ENCODE peak calls at places on chromosome 2, in eight cellular contexts. Y is hepatocyte; R is effector memory CD4-positive, alpha-beta T cell; L is H7; Z is pancreas; M is heart right ventricle; N is CD8-positive, alpha-beta memory T cell; X is transverse colon. F is an unnamed sample.

GRCh38 chr2:105917216-105917615 is 172.5 kb downstream of the NCK2 start:
- DNase-seq in Y (no peak), R (no peak), M (no peak), Z (no peak), X (no peak), L (no peak), N (no peak), F (no peak)

GRCh38 chr2:3171564-3172264 is 205.9 kb downstream of the EIPR1 start:
- DNase-seq in R (no peak), M (no peak), X (no peak), Y (no peak), Z (no peak), N (no peak), L (no peak), F (no peak)

GRCh38 chr2:104025296-104025695 is 828.6 kb upstream of the POU3F3 start:
- DNase-seq in R (no peak), X (no peak), M (no peak), L (no peak), Y (no peak), N (no peak), Z (no peak), F (no peak)

GRCh38 chr2:220502539-220502938 is 875.1 kb downstream of the SLC4A3 start:
- DNase-seq in N (no peak), R (no peak), L (no peak), Z (no peak), Y (no peak), X (no peak), M (no peak), F (no peak)

GRCh38 chr2:209694748-209695147 is 76.9 kb upstream of the UNC80 start:
- DNase-seq in Y (no peak), Z (no peak), L (no peak), N (no peak), R (no peak), M (no peak), X (no peak), F (no peak)

GRCh38 chr2:98385050-98385699 is 38.9 kb downstream of the CNGA3 start:
- DNase-seq in L (peak; percentile 89), Y (peak; percentile 88), Z (peak; percentile 73), M (peak; percentile 73), R (peak; percentile 34), N (peak; percentile 54), X (peak; percentile 84), F (peak; percentile 36)

GRCh38 chr2:136008205-136008865 is 22.9 kb upstream of the DARS1 start:
- DNase-seq in M (peak; percentile 33), Z (no peak), N (peak; percentile 49), X (peak; percentile 46), L (no peak), Y (no peak), R (peak; percentile 41), F (peak; percentile 30)

GRCh38 chr2:160411167-160411566 is 82.4 kb downstream of the RBMS1 start:
- DNase-seq in Z (no peak), L (no peak), N (no peak), Y (no peak), M (no peak), X (no peak), R (peak; percentile 9), F (no peak)

GRCh38 chr2:72581560-72582181 is 244.2 kb downstream of the EXOC6B start:
- DNase-seq in X (no peak), N (no peak), Y (no peak), R (no peak), M (no peak), Z (no peak), L (no peak), F (no peak)

GRCh38 chr2:29990112-29990511 is 68.7 kb upstream of the ALK start:
- DNase-seq in N (no peak), L (no peak), Z (no peak), X (no peak), Y (no peak), R (no peak), M (no peak), F (no peak)

GRCh38 chr2:70873541-70873940 is 37.9 kb upstream of the CD207 start:
- DNase-seq in M (no peak), R (no peak), Z (no peak), X (no peak), L (no peak), Y (no peak), N (no peak), F (no peak)
- H3K4me3 ChIP-seq in M (no peak overlapping the region), R (no peak overlapping the region), Z (no peak overlapping the region), X (no peak overlapping the region), L (no peak overlapping the region), Y (no peak overlapping the region), N (no peak overlapping the region), F (no peak overlapping the region)

DNA sequence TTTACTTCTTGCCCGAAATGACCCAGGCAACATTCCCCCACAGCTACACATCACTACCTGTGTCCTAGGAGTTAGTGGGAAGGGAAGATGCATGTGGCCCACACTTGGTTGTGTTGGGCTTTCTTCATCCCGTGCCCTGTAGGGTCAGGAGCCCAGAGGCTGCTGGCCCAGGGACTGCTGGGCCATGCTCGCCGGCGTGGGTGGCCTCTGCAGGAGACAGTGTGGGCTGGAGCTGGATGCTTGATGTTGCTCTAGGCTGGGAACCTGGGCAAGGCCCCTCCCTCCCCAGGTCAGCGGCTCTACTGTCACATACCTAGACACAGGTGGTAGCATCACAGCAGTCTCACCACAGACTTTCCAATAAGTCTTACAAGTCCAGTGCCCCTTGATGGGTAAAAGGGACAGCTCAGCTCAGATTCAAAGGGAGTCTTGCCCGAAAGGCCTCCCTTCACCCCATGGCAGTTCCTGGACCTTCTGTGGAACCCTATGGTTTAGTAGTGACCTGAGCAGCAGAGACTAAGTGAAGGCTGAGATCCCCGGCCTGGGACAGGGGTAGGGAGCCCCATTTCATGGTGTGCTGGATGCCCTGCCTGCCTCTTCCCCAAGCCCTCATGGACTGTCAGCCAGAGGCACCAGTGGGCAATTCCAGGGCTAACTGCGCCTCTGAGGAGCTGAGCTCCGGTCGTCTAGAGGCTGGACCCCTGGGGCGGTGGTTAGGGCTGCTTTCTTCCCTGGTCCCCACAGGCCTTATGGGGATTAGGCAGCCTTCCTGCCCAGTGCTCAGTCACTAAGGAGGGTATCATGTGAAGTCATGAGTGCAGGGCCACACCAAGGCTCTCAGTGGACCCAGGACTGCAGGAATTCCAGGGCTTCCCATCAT is 45.4 kb upstream of the FAHD2A start:
- DNase-seq in N (no peak), R (no peak), Z (no peak), Y (no peak), X (no peak), M (no peak), L (peak; percentile 28), F (no peak)
- H3K4me3 ChIP-seq in N (no peak overlapping the region), R (no peak overlapping the region), Z (no peak overlapping the region), Y (no peak overlapping the region), X (no peak overlapping the region), M (no peak overlapping the region), L (no peak overlapping the region), F (no peak overlapping the region)

GRCh38 chr2:20327370-20327769 is 23.3 kb downstream of the PUM2 start:
- DNase-seq in Y (no peak), X (no peak), N (no peak), L (no peak), Z (no peak), M (no peak), R (no peak), F (no peak)

GRCh38 chr2:20330202-20330601 is 20.4 kb downstream of the PUM2 start:
- DNase-seq in Y (no peak), X (no peak), N (no peak), L (no peak), Z (no peak), M (no peak), R (no peak), F (no peak)

GRCh38 chr2:20322527-20323300 is 27.9 kb downstream of the PUM2 start:
- DNase-seq in R (no peak), M (no peak), Z (no peak), Y (no peak), X (no peak), N (no peak), L (no peak), F (no peak)

DNA sequence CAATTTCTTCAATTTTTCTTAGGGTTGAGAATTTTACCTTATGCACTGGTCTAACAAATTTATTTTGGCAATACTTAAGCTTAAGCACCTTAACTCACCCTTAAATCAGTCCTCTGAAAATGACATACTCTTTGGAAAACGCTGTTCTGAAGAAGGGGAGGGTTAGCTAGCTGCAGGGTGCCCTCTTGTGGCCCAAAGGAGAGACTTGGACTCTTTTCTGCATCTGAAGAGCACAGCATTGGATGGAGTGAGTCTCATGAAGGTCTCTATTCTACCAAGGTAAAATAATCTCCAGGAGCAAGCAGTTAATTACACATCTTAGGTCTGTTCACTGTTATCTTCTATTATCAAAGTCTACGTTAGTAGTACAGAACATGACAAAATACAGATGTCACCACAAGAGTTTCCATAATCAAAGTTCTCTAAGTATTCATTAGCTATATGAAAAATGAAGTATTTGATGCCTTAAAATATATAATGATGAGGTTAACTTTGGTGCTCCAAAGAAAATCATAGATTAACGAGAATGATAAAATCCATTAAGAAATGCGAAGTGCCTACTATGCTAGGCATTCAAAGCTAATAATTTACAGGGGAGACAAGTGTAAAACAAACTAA is 24.4 kb downstream of the PUM2 start:
- DNase-seq in M (no peak), Y (peak; percentile 67), L (peak; percentile 59), X (peak; percentile 55), Z (peak; percentile 34), N (peak; percentile 45), R (peak; percentile 16), F (peak; percentile 41)
- H3K4me3 ChIP-seq in M (no peak overlapping the region), Y (no peak overlapping the region), L (no peak overlapping the region), X (no peak overlapping the region), Z (no peak overlapping the region), N (no peak overlapping the region), R (no peak overlapping the region), F (no peak overlapping the region)

GRCh38 chr2:144102386-144102785 is 417.5 kb downstream of the ZEB2 start:
- DNase-seq in M (no peak), L (no peak), N (no peak), Z (no peak), Y (no peak), R (no peak), X (no peak), F (no peak)
- H3K4me3 ChIP-seq in M (no peak overlapping the region), L (no peak overlapping the region), N (no peak overlapping the region), Z (no peak overlapping the region), Y (no peak overlapping the region), R (no peak overlapping the region), X (no peak overlapping the region), F (no peak overlapping the region)

GRCh38 chr2:232363784-232364615 is 14.6 kb upstream of the ALPP start:
- DNase-seq in R (no peak), Y (no peak), M (no peak), L (no peak), N (peak; percentile 36), X (no peak), Z (no peak), F (peak; percentile 37)
- H3K4me3 ChIP-seq in R (peak overlapping the region; percentile 55), Y (no peak overlapping the region), M (no peak overlapping the region), L (no peak overlapping the region), N (peak overlapping the region; percentile 59), X (no peak overlapping the region), Z (no peak overlapping the region), F (peak overlapping the region; percentile 47)